ENCODE peak calls at places on chromosomes 12 and 14, in four cellular contexts. One of them, this sample, is unnamed.

GRCh38 chr12:79936670-79937069 is 1.8 kb upstream of the PPP1R12A start:
- DNase-seq in K562: peak; percentile 42
- DNase-seq in A549: no peak
- DNase-seq in GM12878: no peak
- DNase-seq in this sample: no peak

GRCh38 chr12:42180990-42181611 is 36.4 kb upstream of the GXYLT1 start:
- DNase-seq in K562: no peak
- DNase-seq in A549: no peak
- DNase-seq in GM12878: no peak
- DNase-seq in this sample: peak; percentile 50

GRCh38 chr12:76037130-76038105 is 5.8 kb upstream of the PHLDA1 start:
- DNase-seq in K562: peak; percentile 80
- DNase-seq in A549: peak; percentile 48
- DNase-seq in GM12878: peak; percentile 34
- DNase-seq in this sample: peak; percentile 77

GRCh38 chr14:49863483-49864262 is 11.1 kb upstream of the NEMF start:
- DNase-seq in K562: peak; percentile 78
- DNase-seq in A549: no peak
- DNase-seq in GM12878: no peak
- DNase-seq in this sample: no peak

GRCh38 chr14:65972346-65972745 is 513.8 kb upstream of the CCDC196 start:
- DNase-seq in K562: no peak
- DNase-seq in A549: no peak
- DNase-seq in GM12878: no peak
- DNase-seq in this sample: no peak

GRCh38 chr14:100306506-100307214 is 416 bp upstream of the SLC25A29 start:
- DNase-seq in K562: peak; percentile 85
- DNase-seq in A549: peak; percentile 87
- DNase-seq in GM12878: no peak
- DNase-seq in this sample: peak; percentile 70

GRCh38 chr12:44875954-44876553 is at the start of gene NELL2:
- DNase-seq in K562: peak; percentile 59
- DNase-seq in A549: peak; percentile 49
- DNase-seq in GM12878: no peak
- DNase-seq in this sample: no peak

GRCh38 chr12:105393586-105393985 is 63.1 kb downstream of the C12orf75 start:
- DNase-seq in K562: no peak
- DNase-seq in A549: no peak
- DNase-seq in GM12878: no peak
- DNase-seq in this sample: no peak

GRCh38 chr14:77036484-77037337 is 8.2 kb upstream of the IRF2BPL start:
- DNase-seq in K562: no peak
- DNase-seq in A549: no peak
- DNase-seq in GM12878: peak; percentile 60
- DNase-seq in this sample: no peak

GRCh38 chr12:55712154-55712553 is 3.7 kb upstream of the BLOC1S1 start:
- DNase-seq in K562: peak; percentile 50
- DNase-seq in A549: no peak
- DNase-seq in GM12878: no peak
- DNase-seq in this sample: no peak

GRCh38 chr12:18165422-18165871 is 75.5 kb upstream of the RERGL start:
- DNase-seq in K562: no peak
- DNase-seq in A549: no peak
- DNase-seq in GM12878: peak; percentile 82
- DNase-seq in this sample: no peak

GRCh38 chr14:64918216-64918615 is 4.0 kb downstream of the CHURC1 start:
- DNase-seq in K562: no peak
- DNase-seq in A549: no peak
- DNase-seq in GM12878: no peak
- DNase-seq in this sample: no peak

GRCh38 chr12:108516511-108517275 is 1.6 kb downstream of the FICD start:
- DNase-seq in K562: peak; percentile 30
- DNase-seq in A549: no peak
- DNase-seq in GM12878: no peak
- DNase-seq in this sample: no peak

GRCh38 chr12:103771466-103771865 is 69.6 kb downstream of the NT5DC3 start:
- DNase-seq in K562: peak; percentile 51
- DNase-seq in A549: peak; percentile 59
- DNase-seq in GM12878: no peak
- DNase-seq in this sample: peak; percentile 42

GRCh38 chr14:73944432-73945158 is 5.3 kb downstream of the FAM161B start:
- DNase-seq in K562: no peak
- DNase-seq in A549: no peak
- DNase-seq in GM12878: no peak
- DNase-seq in this sample: no peak

GRCh38 chr14:77208266-77208978 is 26.8 kb downstream of the TMEM63C start:
- DNase-seq in K562: peak; percentile 26
- DNase-seq in A549: peak; percentile 61
- DNase-seq in GM12878: no peak
- DNase-seq in this sample: peak; percentile 32

DNA sequence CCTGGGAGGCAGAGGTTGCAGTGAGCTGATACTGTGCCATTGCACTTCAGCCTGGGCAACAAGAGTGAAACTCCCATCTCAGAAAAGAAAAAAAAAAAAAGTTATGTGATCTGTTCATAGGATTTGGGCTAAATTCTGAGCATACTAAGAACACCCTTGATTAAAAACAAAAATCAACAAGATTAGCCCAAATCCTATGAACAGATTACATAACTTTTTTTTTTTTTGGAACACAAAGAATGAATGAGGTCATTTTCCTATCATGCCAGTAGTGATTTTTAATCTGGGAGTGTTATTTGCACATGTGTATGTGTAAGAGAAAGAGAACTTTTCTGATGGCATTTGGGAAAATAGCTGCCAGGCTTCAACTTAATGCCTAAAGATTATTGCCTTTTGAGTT is 208.7 kb downstream of the ERC1 start:
- DNase-seq in K562: no peak
- DNase-seq in A549: no peak
- DNase-seq in GM12878: no peak
- DNase-seq in this sample: no peak
- TF ChIP-seq POLR2AphosphoS2 in K562: no peak
- TF ChIP-seq POLR2AphosphoS2 in A549: no peak
- TF ChIP-seq POLR2AphosphoS2 in GM12878: no peak
- TF ChIP-seq POLR2AphosphoS2 in this sample: no peak

GRCh38 chr12:54390668-54391551 is 6.4 kb upstream of the ZNF385A start:
- DNase-seq in K562: peak; percentile 95
- DNase-seq in A549: peak; percentile 49
- DNase-seq in GM12878: no peak
- DNase-seq in this sample: no peak
- TF ChIP-seq POLR2AphosphoS2 in K562: no peak
- TF ChIP-seq POLR2AphosphoS2 in A549: no peak
- TF ChIP-seq POLR2AphosphoS2 in GM12878: no peak
- TF ChIP-seq POLR2AphosphoS2 in this sample: no peak

GRCh38 chr12:16669756-16670155 is 63.8 kb upstream of the LMO3 start:
- DNase-seq in K562: no peak
- DNase-seq in A549: no peak
- DNase-seq in GM12878: no peak
- DNase-seq in this sample: no peak

GRCh38 chr12:16674885-16675284 is 68.9 kb upstream of the LMO3 start:
- DNase-seq in K562: no peak
- DNase-seq in A549: no peak
- DNase-seq in GM12878: no peak
- DNase-seq in this sample: no peak

GRCh38 chr12:16668198-16668597 is 62.2 kb upstream of the LMO3 start:
- DNase-seq in K562: no peak
- DNase-seq in A549: no peak
- DNase-seq in GM12878: no peak
- DNase-seq in this sample: no peak

GRCh38 chr12:16675438-16675837 is 69.5 kb upstream of the LMO3 start:
- DNase-seq in K562: no peak
- DNase-seq in A549: no peak
- DNase-seq in GM12878: no peak
- DNase-seq in this sample: no peak

GRCh38 chr12:16670456-16671050 is 64.6 kb upstream of the LMO3 start:
- DNase-seq in K562: no peak
- DNase-seq in A549: no peak
- DNase-seq in GM12878: no peak
- DNase-seq in this sample: no peak
- TF ChIP-seq POLR2AphosphoS2 in K562: no peak
- TF ChIP-seq POLR2AphosphoS2 in A549: no peak
- TF ChIP-seq POLR2AphosphoS2 in GM12878: no peak
- TF ChIP-seq POLR2AphosphoS2 in this sample: no peak

GRCh38 chr12:121796855-121797751 is 3.6 kb upstream of the RHOF start:
- DNase-seq in K562: peak; percentile 98
- DNase-seq in A549: peak; percentile 90
- DNase-seq in GM12878: no peak
- DNase-seq in this sample: peak; percentile 97
- TF ChIP-seq POLR2AphosphoS2 in K562: peak; percentile 88
- TF ChIP-seq POLR2AphosphoS2 in A549: no peak
- TF ChIP-seq POLR2AphosphoS2 in GM12878: no peak
- TF ChIP-seq POLR2AphosphoS2 in this sample: peak; percentile 68

DNA sequence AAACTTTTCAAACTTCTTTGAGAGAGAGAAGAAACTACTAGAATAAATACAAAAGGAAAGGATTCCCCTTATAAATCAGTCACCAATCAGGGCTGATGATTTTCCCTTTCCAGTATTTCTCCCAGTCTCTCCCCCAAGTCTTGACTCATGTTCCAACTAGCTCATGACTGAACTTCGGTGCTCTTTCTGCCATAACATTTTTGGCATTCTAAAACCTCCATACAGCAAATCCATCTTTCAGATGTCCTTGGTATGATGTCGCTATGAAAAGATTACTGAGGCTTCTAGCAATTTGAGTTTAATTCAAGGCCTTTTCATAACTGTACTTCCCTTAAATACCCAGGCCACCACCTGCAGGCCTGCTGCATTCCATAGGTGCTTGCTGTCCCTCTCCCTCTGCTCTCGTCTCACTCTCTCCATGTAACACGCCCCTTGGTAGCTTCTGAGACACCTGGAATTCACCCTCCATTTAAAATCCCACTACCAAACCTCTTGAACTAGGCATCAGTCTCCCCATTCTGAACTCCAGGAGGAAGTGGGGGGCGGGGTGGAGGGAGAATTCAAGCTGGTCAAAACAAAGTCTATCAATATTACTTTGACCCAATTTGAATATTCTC is 2.4 kb downstream of the PRKD1 start:
- DNase-seq in K562: no peak
- DNase-seq in A549: no peak
- DNase-seq in GM12878: no peak
- DNase-seq in this sample: no peak
- TF ChIP-seq POLR2AphosphoS2 in K562: no peak
- TF ChIP-seq POLR2AphosphoS2 in A549: no peak
- TF ChIP-seq POLR2AphosphoS2 in GM12878: no peak
- TF ChIP-seq POLR2AphosphoS2 in this sample: no peak

GRCh38 chr14:34036319-34036761 is 85.5 kb upstream of the EGLN3 start:
- DNase-seq in K562: no peak
- DNase-seq in A549: no peak
- DNase-seq in GM12878: no peak
- DNase-seq in this sample: no peak

GRCh38 chr14:34035934-34036250 is 85.0 kb upstream of the EGLN3 start:
- DNase-seq in K562: no peak
- DNase-seq in A549: no peak
- DNase-seq in GM12878: no peak
- DNase-seq in this sample: no peak

GRCh38 chr14:34034447-34035176 is 83.7 kb upstream of the EGLN3 start:
- DNase-seq in K562: no peak
- DNase-seq in A549: no peak
- DNase-seq in GM12878: no peak
- DNase-seq in this sample: no peak

GRCh38 chr14:34032720-34033119 is 81.8 kb upstream of the EGLN3 start:
- DNase-seq in K562: no peak
- DNase-seq in A549: no peak
- DNase-seq in GM12878: no peak
- DNase-seq in this sample: no peak

DNA sequence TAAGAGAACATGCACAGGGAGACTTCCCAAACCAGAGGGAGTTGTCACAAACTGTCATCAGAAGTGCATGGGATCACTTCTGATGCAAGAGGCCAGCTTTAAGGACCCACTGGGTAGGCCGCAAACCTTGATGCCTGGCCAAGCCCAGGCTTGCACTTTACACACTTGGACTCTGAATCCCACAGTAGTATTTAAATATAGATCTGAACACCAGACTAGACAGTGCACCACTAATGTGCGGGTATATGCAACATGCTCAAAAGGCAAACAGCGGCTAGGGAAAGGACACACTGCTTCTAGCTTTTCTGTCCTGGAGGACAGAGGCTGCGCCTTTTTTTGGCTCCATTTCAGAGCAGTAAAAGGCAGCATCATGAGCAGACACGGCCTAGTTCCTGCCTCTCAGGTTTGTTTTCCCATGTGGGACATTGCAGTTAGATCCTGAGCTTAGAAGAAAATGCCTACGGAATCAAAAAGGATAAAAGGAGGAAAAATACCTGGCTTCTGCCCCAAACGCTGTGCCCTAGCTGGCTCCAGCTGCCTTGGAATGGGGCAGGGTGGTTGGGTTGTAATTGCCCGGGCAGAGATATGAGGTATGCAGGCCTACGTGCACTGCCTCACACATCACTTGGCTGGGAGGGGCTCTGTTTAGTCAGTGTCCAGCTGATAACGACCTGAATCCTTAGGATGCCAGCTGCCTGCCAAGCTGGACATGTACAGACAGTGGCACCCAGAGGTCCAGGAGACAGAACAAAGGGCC is 84.5 kb upstream of the EGLN3 start:
- DNase-seq in K562: no peak
- DNase-seq in A549: no peak
- DNase-seq in GM12878: no peak
- DNase-seq in this sample: peak; percentile 95
- TF ChIP-seq POLR2AphosphoS2 in K562: no peak
- TF ChIP-seq POLR2AphosphoS2 in A549: no peak
- TF ChIP-seq POLR2AphosphoS2 in GM12878: no peak
- TF ChIP-seq POLR2AphosphoS2 in this sample: no peak

DNA sequence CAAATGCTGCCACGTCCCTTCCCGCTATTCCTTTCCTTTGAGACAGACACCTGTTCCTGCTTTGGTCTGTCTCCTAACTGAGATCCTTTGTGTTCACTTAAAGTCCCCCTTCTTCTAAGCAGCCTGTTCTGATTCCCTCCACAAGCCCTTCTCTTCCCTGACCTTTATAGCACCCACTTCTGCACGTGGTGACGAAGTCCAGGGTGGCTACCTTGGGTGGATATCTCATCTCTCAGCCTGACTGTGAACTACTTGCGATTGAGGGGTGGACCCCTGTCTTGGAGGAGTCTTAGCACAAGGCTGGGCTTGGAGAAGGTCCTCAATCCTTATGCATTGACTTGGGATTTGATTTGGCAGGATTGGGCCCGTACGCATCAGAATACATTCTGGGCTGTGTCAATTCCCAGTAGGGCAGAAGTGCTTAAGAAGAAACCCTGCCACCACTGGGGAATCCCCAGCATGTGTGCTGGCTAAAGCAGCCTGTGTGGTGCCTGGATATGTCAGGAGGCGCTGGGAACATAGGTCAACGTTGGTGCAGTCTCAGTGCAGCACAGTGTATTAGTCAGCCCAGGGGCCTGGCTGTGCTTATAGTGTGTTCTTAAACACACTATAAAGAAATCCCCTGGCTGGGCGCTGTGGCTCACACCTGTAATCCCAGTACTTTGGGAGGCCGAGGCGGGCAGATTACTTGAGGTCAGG is 23.6 kb downstream of the KRT80 start:
- DNase-seq in K562: no peak
- DNase-seq in A549: peak; percentile 57
- DNase-seq in GM12878: no peak
- DNase-seq in this sample: peak; percentile 44
- TF ChIP-seq POLR2AphosphoS2 in K562: no peak
- TF ChIP-seq POLR2AphosphoS2 in A549: no peak
- TF ChIP-seq POLR2AphosphoS2 in GM12878: no peak
- TF ChIP-seq POLR2AphosphoS2 in this sample: no peak

GRCh38 chr12:6925543-6926279 is 2.0 kb upstream of the ATN1 start:
- DNase-seq in K562: no peak
- DNase-seq in A549: peak; percentile 90
- DNase-seq in GM12878: no peak
- DNase-seq in this sample: no peak
- TF ChIP-seq POLR2AphosphoS2 in K562: no peak
- TF ChIP-seq POLR2AphosphoS2 in A549: no peak
- TF ChIP-seq POLR2AphosphoS2 in GM12878: no peak
- TF ChIP-seq POLR2AphosphoS2 in this sample: no peak

GRCh38 chr12:51692016-51692415 is 101.0 kb downstream of the SCN8A start:
- DNase-seq in K562: no peak
- DNase-seq in A549: no peak
- DNase-seq in GM12878: no peak
- DNase-seq in this sample: no peak
- TF ChIP-seq POLR2AphosphoS2 in K562: no peak
- TF ChIP-seq POLR2AphosphoS2 in A549: no peak
- TF ChIP-seq POLR2AphosphoS2 in GM12878: no peak
- TF ChIP-seq POLR2AphosphoS2 in this sample: no peak

This sample was measured in HepG2.